ENCODE peak calls at places on chromosomes 6 and 20, in eight cellular contexts. One of them, this sample, is unnamed.

GRCh38 chr6:33613146-33613793 is 7.9 kb upstream of the ITPR3 start:
- DNase-seq in RWPE2: no peak
- DNase-seq in NB4: no peak
- DNase-seq in BJ: no peak
- DNase-seq in endothelial cell: no peak
- DNase-seq in ELR: peak; percentile 84
- DNase-seq in activated CD8-positive, alpha-beta memory T cell treated with anti-CD3 and anti-CD28 coated beads, Interleukin-2, amount 50 U/mL, for 4 hours: no peak
- DNase-seq in H7: peak; percentile 31
- DNase-seq in this sample: no peak

GRCh38 chr6:107819976-107820551 is 4.0 kb downstream of the SCML4 start:
- DNase-seq in RWPE2: no peak
- DNase-seq in NB4: no peak
- DNase-seq in BJ: no peak
- DNase-seq in endothelial cell: no peak
- DNase-seq in ELR: peak; percentile 51
- DNase-seq in activated CD8-positive, alpha-beta memory T cell treated with anti-CD3 and anti-CD28 coated beads, Interleukin-2, amount 50 U/mL, for 4 hours: no peak
- DNase-seq in H7: peak; percentile 42
- DNase-seq in this sample: peak; percentile 48

GRCh38 chr6:26604026-26604425 is 7.3 kb downstream of the ABT1 start:
- DNase-seq in RWPE2: no peak
- DNase-seq in NB4: no peak
- DNase-seq in BJ: no peak
- DNase-seq in endothelial cell: no peak
- DNase-seq in ELR: no peak
- DNase-seq in activated CD8-positive, alpha-beta memory T cell treated with anti-CD3 and anti-CD28 coated beads, Interleukin-2, amount 50 U/mL, for 4 hours: no peak
- DNase-seq in H7: no peak
- DNase-seq in this sample: no peak

GRCh38 chr6:11525468-11526155 is 11.9 kb upstream of the TMEM170B start:
- DNase-seq in RWPE2: no peak
- DNase-seq in NB4: peak; percentile 98
- DNase-seq in BJ: peak; percentile 89
- DNase-seq in endothelial cell: no peak
- DNase-seq in ELR: peak; percentile 6
- DNase-seq in activated CD8-positive, alpha-beta memory T cell treated with anti-CD3 and anti-CD28 coated beads, Interleukin-2, amount 50 U/mL, for 4 hours: no peak
- DNase-seq in H7: no peak
- DNase-seq in this sample: no peak

GRCh38 chr20:4942336-4942735 is 59.0 kb downstream of the SLC23A2 start:
- DNase-seq in RWPE2: no peak
- DNase-seq in NB4: no peak
- DNase-seq in BJ: peak; percentile 46
- DNase-seq in endothelial cell: no peak
- DNase-seq in ELR: peak; percentile 12
- DNase-seq in activated CD8-positive, alpha-beta memory T cell treated with anti-CD3 and anti-CD28 coated beads, Interleukin-2, amount 50 U/mL, for 4 hours: no peak
- DNase-seq in H7: no peak
- DNase-seq in this sample: no peak

GRCh38 chr6:38730136-38730862 is 15.2 kb downstream of the DNAH8 start:
- DNase-seq in RWPE2: no peak
- DNase-seq in NB4: no peak
- DNase-seq in BJ: no peak
- DNase-seq in endothelial cell: no peak
- DNase-seq in ELR: no peak
- DNase-seq in activated CD8-positive, alpha-beta memory T cell treated with anti-CD3 and anti-CD28 coated beads, Interleukin-2, amount 50 U/mL, for 4 hours: no peak
- DNase-seq in H7: no peak
- DNase-seq in this sample: no peak

GRCh38 chr6:106275692-106276091 is 49.9 kb downstream of the ATG5 start:
- DNase-seq in RWPE2: no peak
- DNase-seq in NB4: no peak
- DNase-seq in BJ: peak; percentile 62
- DNase-seq in endothelial cell: no peak
- DNase-seq in ELR: peak; percentile 79
- DNase-seq in activated CD8-positive, alpha-beta memory T cell treated with anti-CD3 and anti-CD28 coated beads, Interleukin-2, amount 50 U/mL, for 4 hours: no peak
- DNase-seq in H7: no peak
- DNase-seq in this sample: no peak

GRCh38 chr20:38216736-38217595 is 43.6 kb downstream of the KIAA1755 start:
- DNase-seq in RWPE2: peak; percentile 86
- DNase-seq in NB4: no peak
- DNase-seq in BJ: no peak
- DNase-seq in endothelial cell: no peak
- DNase-seq in ELR: peak; percentile 33
- DNase-seq in activated CD8-positive, alpha-beta memory T cell treated with anti-CD3 and anti-CD28 coated beads, Interleukin-2, amount 50 U/mL, for 4 hours: no peak
- DNase-seq in H7: peak; percentile 59
- DNase-seq in this sample: no peak